ENCODE peak calls at places on chromosomes 5 and 9, in nine cellular contexts. G, H, A, U, O, E, X, V and F are unnamed samples. For H3K4me1, the result is how much of the 10 kb centered on the place peaks cover.

GRCh38 chr9:135050072-135050990 is 37.1 kb upstream of the OLFM1 start:
- DNase-seq in G (no peak), E (no peak), V (peak), O (peak), X (no peak), H (no peak), A (no peak), U (no peak), F (no peak)

GRCh38 chr5:90983748-90984147 is 399.4 kb downstream of the ARRDC3 start:
- DNase-seq in A (no peak), G (no peak), E (peak), U (no peak), V (no peak), O (no peak), H (no peak), X (no peak), F (no peak)

GRCh38 chr5:55936100-55936693 is 58.6 kb downstream of the IL6ST start:
- DNase-seq in X (peak), G (peak), U (peak), E (peak), A (peak), H (peak), V (peak), O (peak), F (no peak)

GRCh38 chr5:34516686-34517085 is 139.4 kb upstream of the RAI14 start:
- DNase-seq in U (no peak), H (no peak), E (no peak), V (no peak), A (no peak), O (no peak), X (peak), G (no peak), F (no peak)

GRCh38 chr5:108564441-108564840 is 182.5 kb upstream of the FBXL17 start:
- DNase-seq in A (no peak), X (no peak), U (no peak), H (no peak), V (no peak), G (no peak), O (no peak), E (no peak), F (no peak)

GRCh38 chr9:34072410-34072809 is 23.7 kb upstream of the UBAP2 start:
- DNase-seq in O (no peak), A (no peak), V (no peak), U (peak), X (no peak), H (no peak), G (no peak), E (no peak), F (no peak)

GRCh38 chr9:16343249-16344237 is 526.9 kb downstream of the BNC2 start:
- DNase-seq in H (no peak), E (no peak), A (no peak), U (no peak), X (no peak), V (no peak), O (no peak), G (no peak), F (no peak)

GRCh38 chr9:110543631-110544051 is 35.9 kb downstream of the SVEP1 start:
- DNase-seq in G (no peak), U (no peak), O (no peak), V (no peak), E (no peak), H (no peak), X (peak), A (no peak), F (no peak)

GRCh38 chr9:122904466-122904822 is 715 bp downstream of the RC3H2 start:
- DNase-seq in G (peak), O (peak), H (peak), E (peak), V (no peak), X (peak), A (no peak), U (peak), F (no peak)

GRCh38 chr5:119445544-119445943 is 6.8 kb upstream of the HSD17B4 start:
- DNase-seq in G (no peak), A (no peak), U (no peak), X (no peak), V (no peak), H (no peak), O (no peak), E (no peak), F (no peak)

GRCh38 chr5:125582358-125582757 is 835.9 kb upstream of the ZNF608 start:
- DNase-seq in U (no peak), X (no peak), A (peak), H (no peak), O (no peak), G (no peak), V (no peak), E (no peak), F (no peak)

GRCh38 chr9:122356627-122357026 is 14.2 kb upstream of the PTGS1 start:
- DNase-seq in A (no peak), V (no peak), U (no peak), H (peak), X (no peak), O (no peak), E (no peak), G (peak), F (no peak)

GRCh38 chr5:25862276-25862675 is 1176.1 kb downstream of the CDH9 start:
- DNase-seq in O (no peak), X (no peak), G (no peak), A (no peak), U (no peak), E (no peak), V (no peak), H (peak), F (no peak)

GRCh38 chr5:31413030-31413812 is 118.7 kb downstream of the DROSHA start:
- DNase-seq in V (no peak), X (no peak), O (no peak), H (no peak), A (no peak), G (no peak), U (no peak), E (no peak), F (no peak)

GRCh38 chr5:53991942-53992341 is 318.4 kb downstream of the ARL15 start:
- DNase-seq in G (no peak), X (peak), U (no peak), V (no peak), H (peak), A (no peak), O (no peak), E (no peak), F (no peak)

GRCh38 chr9:124278054-124278540 is 20.3 kb downstream of the NEK6 start:
- DNase-seq in O (no peak), X (no peak), V (no peak), U (no peak), G (no peak), E (no peak), A (no peak), H (peak), F (no peak)

GRCh38 chr9:133994359-133995011 is 2.4 kb upstream of the VAV2 start:
- DNase-seq in G (peak), H (peak), X (peak), U (peak), E (peak), A (peak), V (peak), O (peak), F (peak)

GRCh38 chr5:167814828-167815227 is 476.6 kb upstream of the WWC1 start:
- DNase-seq in A (no peak), H (no peak), X (no peak), V (no peak), E (peak), U (no peak), G (no peak), O (no peak), F (no peak)

GRCh38 chr9:14895806-14896205 is 14.4 kb downstream of the FREM1 start:
- DNase-seq in G (no peak), H (no peak), X (no peak), U (no peak), E (peak), A (no peak), O (no peak), V (no peak), F (no peak)

GRCh38 chr5:16508730-16509531 is 43.3 kb upstream of the ZNF622 start:
- DNase-seq in U (peak), O (no peak), X (no peak), E (no peak), H (peak), V (no peak), A (peak), G (no peak), F (peak)

GRCh38 chr5:123454236-123454911 is 31.2 kb upstream of the CEP120 start:
- DNase-seq in O (no peak), E (peak), A (no peak), G (no peak), V (no peak), U (no peak), H (no peak), X (peak), F (no peak)

GRCh38 chr5:152638996-152639552 is 234.0 kb upstream of the NMUR2 start:
- DNase-seq in G (no peak), H (no peak), E (no peak), X (no peak), O (no peak), V (no peak), A (no peak), U (no peak), F (no peak)

GRCh38 chr9:91948423-91949292 is 1.4 kb downstream of the ROR2 start:
- DNase-seq in G (peak), A (peak), E (peak), X (no peak), U (peak), O (peak), H (peak), V (peak), F (peak)

GRCh38 chr9:5041390-5042115 is 56.5 kb downstream of the JAK2 start:
- DNase-seq in O (peak), U (no peak), V (peak), X (no peak), E (no peak), H (no peak), A (no peak), G (no peak), F (no peak)

GRCh38 chr5:149271717-149272558 is at the start of gene AFAP1L1:
- DNase-seq in A (peak), G (peak), U (peak), V (peak), H (peak), E (peak), O (peak), X (peak), F (no peak)

GRCh38 chr5:9838906-9839305 is 208.8 kb upstream of the TAS2R1 start:
- DNase-seq in U (no peak), E (no peak), V (no peak), O (no peak), H (no peak), G (no peak), A (no peak), X (no peak), F (no peak)
- H3K4me3 ChIP-seq in U (no peak), E (no peak), V (no peak), O (no peak), H (no peak), G (no peak), A (no peak), X (no peak), F (no peak)

GRCh38 chr5:141923443-141924313 is at the start of gene DELE1:
- DNase-seq in O (peak), A (peak), E (peak), X (peak), U (peak), H (peak), G (peak), V (peak), F (peak)
- TF ChIP-seq POLR2A in O (peak), A (peak), E (peak), X (peak), U (peak), H (peak), G (peak), V (peak), F (peak)

DNA sequence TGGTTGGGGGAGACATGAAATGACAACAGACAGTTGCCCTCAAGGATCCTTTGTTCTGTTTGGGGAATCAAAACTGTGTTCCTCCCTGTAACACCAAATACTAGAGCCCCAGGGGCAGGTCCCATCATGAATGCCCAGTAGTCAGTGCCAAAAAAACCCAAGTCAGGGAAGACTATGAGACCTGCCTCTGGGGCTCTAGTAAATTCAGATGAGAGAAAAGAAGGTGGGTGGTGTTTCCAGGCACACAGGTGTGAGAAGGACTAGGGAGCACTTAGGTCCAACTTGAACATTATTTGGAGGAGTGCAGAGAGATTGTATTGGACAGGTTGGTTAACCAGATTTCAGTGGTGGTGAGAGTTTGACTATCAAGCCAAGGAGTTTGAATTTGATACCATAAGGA is 51.9 kb downstream of the SLC22A5 start:
- DNase-seq in A (no peak), O (no peak), G (no peak), E (no peak), U (no peak), X (no peak), V (no peak), H (no peak), F (no peak)
- H3K4me1 ChIP-seq in A (under half), O (half or more), G (under half), E (under half), U (half or more), X (under half), V (under half), H (half or more), F (under half)

GRCh38 chr5:3099954-3100353 is 348.5 kb upstream of the IRX2 start:
- DNase-seq in E (no peak), V (no peak), O (no peak), G (no peak), H (no peak), U (no peak), X (no peak), A (no peak), F (no peak)

GRCh38 chr5:3099526-3099925 is 348.0 kb upstream of the IRX2 start:
- DNase-seq in H (no peak), U (no peak), A (no peak), G (no peak), V (no peak), E (no peak), O (no peak), X (no peak), F (no peak)

GRCh38 chr5:3101561-3101960 is 350.1 kb upstream of the IRX2 start:
- DNase-seq in E (no peak), H (no peak), A (no peak), V (no peak), U (no peak), X (no peak), G (no peak), O (no peak), F (no peak)

GRCh38 chr5:3102531-3102930 is 351.1 kb upstream of the IRX2 start:
- DNase-seq in U (no peak), G (no peak), H (no peak), V (no peak), E (no peak), A (no peak), X (no peak), O (no peak), F (no peak)

GRCh38 chr5:3100921-3101551 is 349.6 kb upstream of the IRX2 start:
- DNase-seq in U (no peak), A (no peak), X (no peak), E (no peak), G (no peak), V (no peak), O (no peak), H (no peak), F (no peak)
- H3K4me3 ChIP-seq in U (no peak), A (no peak), X (no peak), E (no peak), G (no peak), V (no peak), O (no peak), H (no peak), F (no peak)

DNA sequence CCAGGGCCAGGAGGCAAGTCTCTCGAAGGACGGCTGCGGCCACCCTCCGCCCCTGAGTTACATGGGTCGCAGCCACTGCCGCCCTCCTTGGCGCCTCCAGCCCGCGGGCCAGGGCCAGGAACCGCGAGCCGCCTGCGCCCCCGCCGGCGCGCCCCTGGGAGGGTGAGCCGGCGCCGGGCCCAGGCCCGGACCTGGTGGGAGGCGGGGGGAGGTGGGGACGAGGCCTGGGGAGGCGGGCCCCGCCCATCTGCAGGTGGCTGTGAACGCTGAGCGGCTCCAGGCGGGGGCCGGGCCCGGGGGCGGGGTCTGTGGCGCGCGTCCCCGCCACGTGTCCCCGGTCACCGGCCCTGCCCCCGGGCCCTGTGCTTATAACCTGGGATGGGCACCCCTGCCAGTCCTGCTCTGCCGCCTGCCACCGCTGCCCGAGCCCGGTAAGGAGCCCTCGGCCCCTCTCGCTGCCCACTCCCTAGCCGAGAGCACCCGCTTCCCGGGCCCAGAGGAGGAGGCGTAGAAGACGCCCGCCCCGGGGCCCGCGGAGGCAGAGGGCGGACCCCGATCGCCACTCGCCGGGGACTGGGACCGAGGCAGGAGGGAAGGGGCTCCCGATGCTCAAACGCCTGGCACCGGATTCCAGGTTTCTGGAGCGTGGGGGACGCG is at the start of gene ASS1:
- DNase-seq in E (no peak), A (peak), H (peak), X (no peak), V (peak), G (peak), O (peak), U (peak), F (peak)
- TF ChIP-seq POLR2A in E (no peak), A (peak), H (no peak), X (no peak), V (peak), G (no peak), O (peak), U (peak), F (no peak)

GRCh38 chr5:157157492-157157891 is 8.6 kb downstream of the GARIN3 start:
- DNase-seq in U (no peak), X (no peak), H (no peak), E (no peak), V (no peak), A (no peak), G (no peak), O (no peak), F (no peak)
- H3K4me1 ChIP-seq in U (under half), X (under half), H (under half), E (under half), V (under half), A (under half), G (under half), O (under half), F (under half)

GRCh38 chr9:127279717-127280285 is 15.2 kb downstream of the GARNL3 start:
- DNase-seq in U (no peak), O (no peak), A (no peak), H (no peak), E (no peak), V (no peak), G (no peak), X (no peak), F (no peak)
- H3K4me3 ChIP-seq in U (no peak), O (no peak), A (no peak), H (no peak), E (no peak), V (no peak), G (no peak), X (no peak), F (no peak)